ENCODE peak calls at places on chromosomes 16 and 17, in five cellular contexts. K, W, L, V and Z are unnamed samples.

GRCh38 chr17:13520899-13521572 is 80.7 kb downstream of the HS3ST3A1 start:
- DNase-seq in K (no peak), W (peak; percentile 28), L (no peak), V (no peak), Z (no peak)

GRCh38 chr17:17448723-17449122 is 28.1 kb upstream of the MED9 start:
- DNase-seq in K (no peak), W (no peak), L (no peak), V (no peak), Z (no peak)

GRCh38 chr17:77502626-77503292 is 362.0 kb downstream of the SEC14L1 start:
- DNase-seq in K (no peak), W (no peak), L (peak; percentile 3), V (no peak), Z (peak; percentile 75)

GRCh38 chr17:44350733-44351226 is 5.7 kb downstream of the GRN start:
- DNase-seq in K (peak; percentile 96), W (peak; percentile 78), L (peak; percentile 82), V (peak; percentile 46), Z (no peak)

GRCh38 chr16:79411805-79412204 is 188.7 kb downstream of the MAF start:
- DNase-seq in K (no peak), W (no peak), L (no peak), V (no peak), Z (no peak)

GRCh38 chr17:39016193-39017153 is 49.3 kb upstream of the FBXO47 start:
- DNase-seq in K (no peak), W (no peak), L (no peak), V (no peak), Z (no peak)

GRCh38 chr16:49462356-49462988 is 88.9 kb downstream of the C16orf78 start:
- DNase-seq in K (no peak), W (no peak), L (no peak), V (no peak), Z (no peak)

GRCh38 chr16:69171325-69172095 is 15.5 kb upstream of the SNTB2 start:
- DNase-seq in K (no peak), W (no peak), L (no peak), V (no peak), Z (no peak)

GRCh38 chr17:78962345-78962983 is 17.3 kb downstream of the LGALS3BP start:
- DNase-seq in K (no peak), W (peak; percentile 76), L (no peak), V (no peak), Z (no peak)

GRCh38 chr17:7440823-7441174 is 1.5 kb downstream of the FGF11 start:
- DNase-seq in K (no peak), W (peak; percentile 36), L (peak; percentile 64), V (no peak), Z (no peak)

GRCh38 chr16:5065813-5066212 is at the start of gene C16orf89:
- DNase-seq in K (no peak), W (no peak), L (no peak), V (no peak), Z (peak; percentile 87)

GRCh38 chr16:1601489-1601888 is 10.4 kb downstream of the IFT140 start:
- DNase-seq in K (no peak), W (no peak), L (no peak), V (no peak), Z (no peak)

GRCh38 chr17:63537991-63538692 is 12.1 kb upstream of the DCAF7 start:
- DNase-seq in K (no peak), W (no peak), L (peak; percentile 56), V (no peak), Z (peak; percentile 88)

GRCh38 chr17:77164483-77165030 is 23.8 kb downstream of the SEC14L1 start:
- DNase-seq in K (no peak), W (no peak), L (no peak), V (no peak), Z (no peak)

GRCh38 chr16:11361751-11362742 is 16.8 kb downstream of the RMI2 start:
- DNase-seq in K (no peak), W (peak; percentile 41), L (no peak), V (no peak), Z (peak; percentile 36)

GRCh38 chr17:41026668-41027471 is at the start of gene KRTAP1-5:
- DNase-seq in K (no peak), W (peak; percentile 58), L (no peak), V (no peak), Z (no peak)

GRCh38 chr17:16486373-16487250 is 5.4 kb downstream of the LRRC75A start:
- DNase-seq in K (no peak), W (peak; percentile 96), L (peak; percentile 50), V (peak; percentile 69), Z (peak; percentile 99)

GRCh38 chr17:11935734-11936406 is 61.4 kb downstream of the ZNF18 start:
- DNase-seq in K (no peak), W (peak; percentile 92), L (peak; percentile 75), V (no peak), Z (no peak)

GRCh38 chr16:81987706-81988105 is 23.6 kb downstream of the SDR42E1 start:
- DNase-seq in K (no peak), W (peak; percentile 57), L (no peak), V (no peak), Z (no peak)

GRCh38 chr17:2996938-2997670 is 66.3 kb downstream of the OR1D5 start:
- DNase-seq in K (no peak), W (peak; percentile 76), L (no peak), V (no peak), Z (peak; percentile 32)

GRCh38 chr17:50618941-50619340 is 15.7 kb upstream of the ABCC3 start:
- DNase-seq in K (no peak), W (no peak), L (no peak), V (no peak), Z (no peak)

GRCh38 chr16:12639044-12639443 is 164.6 kb downstream of the CPPED1 start:
- DNase-seq in K (no peak), W (no peak), L (no peak), V (no peak), Z (no peak)

GRCh38 chr17:63578769-63579111 is 22.0 kb upstream of the TACO1 start:
- DNase-seq in K (no peak), W (no peak), L (no peak), V (no peak), Z (no peak)

GRCh38 chr16:49969356-49970030 is 55.5 kb upstream of the CNEP1R1 start:
- DNase-seq in K (no peak), W (no peak), L (no peak), V (no peak), Z (no peak)

GRCh38 chr16:66959645-66960177 is 1.4 kb upstream of the CES3 start:
- DNase-seq in K (no peak), W (no peak), L (no peak), V (no peak), Z (no peak)

GRCh38 chr17:57090560-57091185 is 5.6 kb downstream of the AKAP1 start:
- DNase-seq in K (no peak), W (no peak), L (no peak), V (no peak), Z (no peak)

GRCh38 chr17:66654341-66654740 is 180.6 kb upstream of the CACNG5 start:
- DNase-seq in K (no peak), W (no peak), L (no peak), V (no peak), Z (no peak)

GRCh38 chr17:6708357-6708961 is 4.7 kb downstream of the SLC13A5 start:
- DNase-seq in K (no peak), W (no peak), L (no peak), V (no peak), Z (no peak)

GRCh38 chr17:49779730-49780220 is 8.7 kb upstream of the KAT7 start:
- DNase-seq in K (peak; percentile 34), W (peak; percentile 83), L (no peak), V (peak; percentile 20), Z (no peak)

GRCh38 chr16:843771-844170 is 43.2 kb upstream of the GNG13 start:
- DNase-seq in K (no peak), W (no peak), L (no peak), V (no peak), Z (no peak)

GRCh38 chr16:13835357-13835756 is 84.6 kb upstream of the ERCC4 start:
- DNase-seq in K (no peak), W (no peak), L (no peak), V (no peak), Z (no peak)

GRCh38 chr16:13845232-13845631 is 74.7 kb upstream of the ERCC4 start:
- DNase-seq in K (no peak), W (no peak), L (no peak), V (no peak), Z (no peak)

GRCh38 chr16:13835935-13836334 is 84.0 kb upstream of the ERCC4 start:
- DNase-seq in K (no peak), W (no peak), L (no peak), V (no peak), Z (no peak)

GRCh38 chr16:13839577-13839976 is 80.4 kb upstream of the ERCC4 start:
- DNase-seq in K (no peak), W (no peak), L (no peak), V (no peak), Z (no peak)
- TF ChIP-seq CTCF in K (no peak), W (no peak), L (peak; percentile 18), V (no peak), Z (no peak)

GRCh38 chr17:15157051-15157450 is 108.1 kb downstream of the PMP22 start:
- DNase-seq in K (no peak), W (no peak), L (no peak), V (no peak), Z (no peak)

GRCh38 chr17:15161395-15161794 is 103.7 kb downstream of the PMP22 start:
- DNase-seq in K (no peak), W (no peak), L (no peak), V (no peak), Z (no peak)
- TF ChIP-seq CTCF in K (no peak), W (no peak), L (no peak), V (no peak), Z (no peak)

GRCh38 chr17:81822996-81823799 is 9.9 kb downstream of the MCRIP1 start:
- DNase-seq in K (no peak), W (no peak), L (no peak), V (no peak), Z (no peak)

GRCh38 chr17:81822312-81822637 is 10.8 kb downstream of the MCRIP1 start:
- DNase-seq in K (no peak), W (no peak), L (no peak), V (no peak), Z (no peak)

GRCh38 chr17:81819648-81820171 is 13.4 kb downstream of the MCRIP1 start:
- DNase-seq in K (no peak), W (no peak), L (no peak), V (no peak), Z (no peak)

GRCh38 chr17:81821147-81821546 is 11.9 kb downstream of the MCRIP1 start:
- DNase-seq in K (no peak), W (no peak), L (no peak), V (no peak), Z (no peak)

GRCh38 chr17:81821603-81822311 is 11.3 kb downstream of the MCRIP1 start:
- DNase-seq in K (peak; percentile 93), W (peak; percentile 69), L (peak; percentile 68), V (peak; percentile 58), Z (no peak)
- TF ChIP-seq CTCF in K (peak; percentile 63), W (peak; percentile 70), L (peak; percentile 33), V (no peak), Z (peak; percentile 59)

GRCh38 chr17:46977348-46977747 is 1.7 kb downstream of the RPRML start:
- DNase-seq in K (peak; percentile 73), W (peak; percentile 72), L (peak; percentile 84), V (no peak), Z (no peak)

GRCh38 chr17:46977750-46978488 is 1.1 kb downstream of the RPRML start:
- DNase-seq in K (no peak), W (no peak), L (no peak), V (no peak), Z (no peak)

GRCh38 chr17:46975287-46975686 is 3.8 kb downstream of the RPRML start:
- DNase-seq in K (no peak), W (no peak), L (no peak), V (no peak), Z (no peak)

GRCh38 chr17:46978489-46979022 is 497 bp downstream of the RPRML start:
- DNase-seq in K (no peak), W (peak; percentile 19), L (peak; percentile 35), V (no peak), Z (no peak)

GRCh38 chr17:46976626-46977270 is 2.3 kb downstream of the RPRML start:
- DNase-seq in K (no peak), W (peak; percentile 63), L (no peak), V (no peak), Z (no peak)
- TF ChIP-seq CTCF in K (no peak), W (peak; percentile 40), L (no peak), V (no peak), Z (no peak)